ENCODE peak calls at places on chromosomes 12 and 14, in four cellular contexts. One of them, this sample, is unnamed.

GRCh38 chr12:120542166-120542565 is 8.0 kb downstream of the RNF10 start:
- DNase-seq in SK-N-SH: no peak
- DNase-seq in MM.1S: no peak
- DNase-seq in fibroblast of lung: no peak
- DNase-seq in this sample: no peak

GRCh38 chr14:50085570-50086315 is 30.6 kb downstream of the VCPKMT start:
- DNase-seq in MM.1S: no peak
- DNase-seq in SK-N-SH: no peak
- DNase-seq in fibroblast of lung: peak; percentile 78
- DNase-seq in this sample: no peak

GRCh38 chr14:75968461-75968860 is 13.3 kb downstream of the TGFB3 start:
- DNase-seq in fibroblast of lung: peak; percentile 55
- DNase-seq in SK-N-SH: no peak
- DNase-seq in MM.1S: no peak
- DNase-seq in this sample: no peak

GRCh38 chr14:59275668-59276067 is 87.2 kb downstream of the DAAM1 start:
- DNase-seq in fibroblast of lung: peak; percentile 94
- DNase-seq in MM.1S: no peak
- DNase-seq in SK-N-SH: no peak
- DNase-seq in this sample: no peak

GRCh38 chr12:105983622-105984325 is 155.0 kb downstream of the NUAK1 start:
- DNase-seq in SK-N-SH: no peak
- DNase-seq in MM.1S: no peak
- DNase-seq in fibroblast of lung: peak; percentile 97
- DNase-seq in this sample: no peak

GRCh38 chr12:65362231-65362630 is 83.7 kb downstream of the MSRB3 start:
- DNase-seq in SK-N-SH: no peak
- DNase-seq in fibroblast of lung: peak; percentile 33
- DNase-seq in MM.1S: no peak
- DNase-seq in this sample: no peak

GRCh38 chr12:84910549-84911241 is 1.9 kb downstream of the SLC6A15 start:
- DNase-seq in SK-N-SH: peak; percentile 36
- DNase-seq in MM.1S: no peak
- DNase-seq in fibroblast of lung: peak; percentile 36
- DNase-seq in this sample: peak; percentile 32

GRCh38 chr12:57454566-57455373 is at the start of gene INHBE:
- DNase-seq in MM.1S: no peak
- DNase-seq in fibroblast of lung: peak; percentile 69
- DNase-seq in SK-N-SH: no peak
- DNase-seq in this sample: peak; percentile 97

GRCh38 chr14:93708800-93709199 is 79.5 kb downstream of the PRIMA1 start:
- DNase-seq in SK-N-SH: no peak
- DNase-seq in fibroblast of lung: no peak
- DNase-seq in MM.1S: no peak
- DNase-seq in this sample: no peak

GRCh38 chr12:644818-645552 is 18.3 kb downstream of the NINJ2 start:
- DNase-seq in MM.1S: no peak
- DNase-seq in SK-N-SH: no peak
- DNase-seq in fibroblast of lung: peak; percentile 65
- DNase-seq in this sample: no peak

GRCh38 chr12:30694412-30694955 is 1.2 kb downstream of the IPO8 start:
- DNase-seq in fibroblast of lung: no peak
- DNase-seq in SK-N-SH: no peak
- DNase-seq in MM.1S: peak; percentile 60
- DNase-seq in this sample: no peak

GRCh38 chr12:29208935-29209701 is 60.0 kb downstream of the FAR2 start:
- DNase-seq in MM.1S: no peak
- DNase-seq in SK-N-SH: no peak
- DNase-seq in fibroblast of lung: no peak
- DNase-seq in this sample: no peak

GRCh38 chr12:71438670-71439361 is 782 bp upstream of the LGR5 start:
- DNase-seq in fibroblast of lung: peak; percentile 19
- DNase-seq in MM.1S: no peak
- DNase-seq in SK-N-SH: peak; percentile 46
- DNase-seq in this sample: peak; percentile 38

GRCh38 chr14:50795909-50796308 is 35.1 kb downstream of the NIN start:
- DNase-seq in MM.1S: no peak
- DNase-seq in SK-N-SH: no peak
- DNase-seq in fibroblast of lung: no peak
- DNase-seq in this sample: no peak

GRCh38 chr14:98909251-98909944 is 362.6 kb downstream of the BCL11B start:
- DNase-seq in fibroblast of lung: peak; percentile 80
- DNase-seq in SK-N-SH: no peak
- DNase-seq in MM.1S: no peak
- DNase-seq in this sample: no peak

GRCh38 chr12:122147514-122148290 is 26.3 kb downstream of the IL31 start:
- DNase-seq in fibroblast of lung: no peak
- DNase-seq in MM.1S: no peak
- DNase-seq in SK-N-SH: no peak
- DNase-seq in this sample: no peak

GRCh38 chr12:28622416-28622815 is 432.2 kb downstream of the CCDC91 start:
- DNase-seq in fibroblast of lung: peak; percentile 68
- DNase-seq in MM.1S: no peak
- DNase-seq in SK-N-SH: no peak
- DNase-seq in this sample: no peak

DNA sequence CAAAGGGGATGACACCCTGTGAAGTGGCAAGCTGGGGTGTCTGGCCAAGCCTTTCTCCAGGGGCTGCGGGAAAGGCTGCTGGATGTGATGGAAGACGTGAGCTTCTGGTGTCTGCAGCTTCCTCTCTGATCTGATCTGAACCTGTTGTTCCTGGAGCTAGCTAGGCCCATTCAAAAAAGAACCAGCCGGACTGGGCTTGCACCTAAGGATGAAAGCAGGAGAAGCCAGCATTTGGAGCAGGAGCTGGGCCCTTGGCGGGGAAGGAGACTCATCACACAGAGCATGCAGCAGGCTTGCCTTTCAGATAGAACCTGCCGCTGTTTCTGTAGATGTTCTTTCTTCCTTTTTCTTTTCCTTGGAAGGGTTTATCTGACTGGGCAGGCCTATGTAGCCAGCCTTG is 9.5 kb downstream of the RPH3A start:
- DNase-seq in SK-N-SH: no peak
- DNase-seq in MM.1S: no peak
- DNase-seq in fibroblast of lung: no peak
- DNase-seq in this sample: no peak
- H3K79me2 ChIP-seq in SK-N-SH: no peaks in the 10 kb centered on the region
- H3K79me2 ChIP-seq in MM.1S: no peaks in the 10 kb centered on the region
- H3K79me2 ChIP-seq in fibroblast of lung: no peaks in the 10 kb centered on the region
- H3K79me2 ChIP-seq in this sample: no peaks in the 10 kb centered on the region

DNA sequence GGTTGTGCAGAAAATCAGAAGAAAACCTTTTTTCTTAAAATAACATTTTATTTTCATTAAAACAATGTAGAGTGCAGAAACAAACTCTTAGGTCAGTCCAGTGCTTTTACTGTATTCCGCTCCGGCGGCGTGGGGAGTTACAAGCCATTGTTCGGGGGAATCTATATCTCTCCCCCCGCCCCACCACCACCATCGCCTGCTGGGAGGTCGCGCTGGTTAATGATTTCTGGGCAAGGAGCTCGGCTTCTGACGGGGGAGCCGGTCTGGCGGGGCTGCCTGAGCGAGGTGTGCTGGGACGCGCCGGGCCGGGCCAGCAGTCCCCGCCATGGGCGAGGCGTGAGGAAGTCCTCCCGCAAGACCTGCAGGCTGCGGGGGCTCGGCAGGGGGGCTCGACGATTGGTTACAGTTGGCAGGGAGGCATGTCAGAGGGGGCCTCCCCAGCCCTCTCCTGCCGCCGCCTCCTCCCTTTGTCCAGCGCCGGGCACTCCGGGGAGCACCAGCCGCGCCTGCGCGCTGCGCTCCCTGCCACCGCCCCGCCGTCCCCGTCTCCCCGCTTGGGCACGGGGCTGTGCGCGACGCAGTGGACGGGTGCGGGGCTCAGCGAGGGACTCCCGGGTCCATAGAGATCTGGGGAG is 1.0 kb upstream of the DUSP6 start:
- DNase-seq in MM.1S: peak; percentile 55
- DNase-seq in fibroblast of lung: peak; percentile 78
- DNase-seq in SK-N-SH: peak; percentile 94
- DNase-seq in this sample: peak; percentile 90
- H3K9ac ChIP-seq in MM.1S: peak overlapping the region; percentile 92
- H3K9ac ChIP-seq in fibroblast of lung: peak overlapping the region; percentile 95
- H3K9ac ChIP-seq in SK-N-SH: peak overlapping the region; percentile 97
- H3K9ac ChIP-seq in this sample: peak overlapping the region; percentile 81

GRCh38 chr12:7013101-7013500 is 5.2 kb downstream of the LPCAT3 start:
- DNase-seq in SK-N-SH: no peak
- DNase-seq in MM.1S: no peak
- DNase-seq in fibroblast of lung: no peak
- DNase-seq in this sample: no peak
- H3K79me2 ChIP-seq in SK-N-SH: no peaks in the 10 kb centered on the region
- H3K79me2 ChIP-seq in MM.1S: peaks cover 20% of the 10 kb centered on the region
- H3K79me2 ChIP-seq in fibroblast of lung: no peaks in the 10 kb centered on the region
- H3K79me2 ChIP-seq in this sample: no peaks in the 10 kb centered on the region

GRCh38 chr12:11727133-11727664 is 77.7 kb downstream of the ETV6 start:
- DNase-seq in SK-N-SH: no peak
- DNase-seq in fibroblast of lung: no peak
- DNase-seq in MM.1S: no peak
- DNase-seq in this sample: no peak
- H3K9ac ChIP-seq in SK-N-SH: no peak overlapping the region
- H3K9ac ChIP-seq in fibroblast of lung: no peak overlapping the region
- H3K9ac ChIP-seq in MM.1S: no peak overlapping the region
- H3K9ac ChIP-seq in this sample: no peak overlapping the region

GRCh38 chr12:26799741-26800140 is 33.3 kb downstream of the ITPR2 start:
- DNase-seq in fibroblast of lung: no peak
- DNase-seq in SK-N-SH: no peak
- DNase-seq in MM.1S: peak; percentile 31
- DNase-seq in this sample: no peak

GRCh38 chr12:26798013-26798412 is 35.0 kb downstream of the ITPR2 start:
- DNase-seq in SK-N-SH: no peak
- DNase-seq in MM.1S: peak; percentile 72
- DNase-seq in fibroblast of lung: peak; percentile 75
- DNase-seq in this sample: no peak

GRCh38 chr12:26798669-26799068 is 34.3 kb downstream of the ITPR2 start:
- DNase-seq in fibroblast of lung: no peak
- DNase-seq in SK-N-SH: no peak
- DNase-seq in MM.1S: no peak
- DNase-seq in this sample: no peak

GRCh38 chr12:26800347-26800746 is 32.6 kb downstream of the ITPR2 start:
- DNase-seq in MM.1S: no peak
- DNase-seq in SK-N-SH: no peak
- DNase-seq in fibroblast of lung: no peak
- DNase-seq in this sample: no peak

GRCh38 chr12:26795899-26796298 is 37.1 kb downstream of the ITPR2 start:
- DNase-seq in fibroblast of lung: no peak
- DNase-seq in MM.1S: no peak
- DNase-seq in SK-N-SH: no peak
- DNase-seq in this sample: no peak
- H3K79me2 ChIP-seq in fibroblast of lung: no peaks in the 10 kb centered on the region
- H3K79me2 ChIP-seq in MM.1S: no peaks in the 10 kb centered on the region
- H3K79me2 ChIP-seq in SK-N-SH: no peaks in the 10 kb centered on the region
- H3K79me2 ChIP-seq in this sample: peaks cover under 1% of the 10 kb centered on the region

GRCh38 chr12:101379149-101379548 is 28.4 kb downstream of the ARL1 start:
- DNase-seq in SK-N-SH: no peak
- DNase-seq in MM.1S: no peak
- DNase-seq in fibroblast of lung: no peak
- DNase-seq in this sample: no peak

GRCh38 chr12:101372431-101372830 is 35.1 kb downstream of the ARL1 start:
- DNase-seq in fibroblast of lung: no peak
- DNase-seq in SK-N-SH: no peak
- DNase-seq in MM.1S: no peak
- DNase-seq in this sample: no peak

DNA sequence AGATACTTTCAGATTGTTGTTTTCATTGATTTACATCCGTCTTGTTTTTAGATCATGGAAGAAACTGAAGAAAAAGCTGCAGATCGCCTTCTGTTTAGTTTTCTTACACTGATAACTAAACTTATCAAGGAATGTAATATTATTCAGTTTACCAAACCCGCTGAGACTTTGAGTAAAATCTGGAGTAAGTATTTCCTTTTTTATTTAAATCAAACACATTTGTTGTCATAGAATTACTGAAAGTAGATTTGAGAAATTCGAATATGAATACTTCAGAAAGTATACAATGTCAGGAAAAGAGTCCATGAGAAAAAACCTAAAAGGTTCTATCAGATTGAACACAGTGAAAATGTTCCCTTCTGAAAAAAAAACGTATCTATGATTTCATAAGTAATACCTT is 32.0 kb downstream of the ARL1 start:
- DNase-seq in SK-N-SH: no peak
- DNase-seq in fibroblast of lung: no peak
- DNase-seq in MM.1S: no peak
- DNase-seq in this sample: no peak
- H3K9ac ChIP-seq in SK-N-SH: no peak overlapping the region
- H3K9ac ChIP-seq in fibroblast of lung: no peak overlapping the region
- H3K9ac ChIP-seq in MM.1S: no peak overlapping the region
- H3K9ac ChIP-seq in this sample: no peak overlapping the region

GRCh38 chr12:129672110-129672509 is 231.7 kb downstream of the TMEM132D start:
- DNase-seq in MM.1S: no peak
- DNase-seq in SK-N-SH: no peak
- DNase-seq in fibroblast of lung: no peak
- DNase-seq in this sample: no peak
- H3K79me2 ChIP-seq in MM.1S: no peaks in the 10 kb centered on the region
- H3K79me2 ChIP-seq in SK-N-SH: no peaks in the 10 kb centered on the region
- H3K79me2 ChIP-seq in fibroblast of lung: no peaks in the 10 kb centered on the region
- H3K79me2 ChIP-seq in this sample: no peaks in the 10 kb centered on the region